ENCODE peak calls at places on chromosomes 1 and 21, in four cellular contexts. One of them, this sample, is unnamed.

GRCh38 chr1:157993179-157994080 is at the start of gene KIRREL1:
- DNase-seq in GM23338: peak; percentile 77
- DNase-seq in cardiac muscle cell: peak; percentile 86
- DNase-seq in heart left ventricle: peak; percentile 77
- DNase-seq in this sample: peak; percentile 44

GRCh38 chr1:228734881-228735801 is at the start of gene RHOU:
- DNase-seq in GM23338: peak; percentile 67
- DNase-seq in cardiac muscle cell: peak; percentile 86
- DNase-seq in heart left ventricle: peak; percentile 80
- DNase-seq in this sample: peak; percentile 74

GRCh38 chr1:224498574-224499170 is 64.1 kb upstream of the WDR26 start:
- DNase-seq in GM23338: peak; percentile 96
- DNase-seq in cardiac muscle cell: peak; percentile 81
- DNase-seq in heart left ventricle: no peak
- DNase-seq in this sample: peak; percentile 12

GRCh38 chr1:236922190-236922589 is 82.1 kb downstream of the MT1HL1 start:
- DNase-seq in GM23338: no peak
- DNase-seq in cardiac muscle cell: no peak
- DNase-seq in heart left ventricle: no peak
- DNase-seq in this sample: no peak

GRCh38 chr1:206604861-206605260 is 7.4 kb downstream of the EIF2D start:
- DNase-seq in GM23338: no peak
- DNase-seq in cardiac muscle cell: no peak
- DNase-seq in heart left ventricle: no peak
- DNase-seq in this sample: no peak

GRCh38 chr1:180168786-180169640 is 14.3 kb downstream of the QSOX1 start:
- DNase-seq in GM23338: peak; percentile 88
- DNase-seq in cardiac muscle cell: peak; percentile 53
- DNase-seq in heart left ventricle: no peak
- DNase-seq in this sample: peak; percentile 50

GRCh38 chr1:110206261-110206660 is 3.9 kb upstream of the KCNC4 start:
- DNase-seq in GM23338: no peak
- DNase-seq in cardiac muscle cell: no peak
- DNase-seq in heart left ventricle: no peak
- DNase-seq in this sample: no peak

GRCh38 chr1:197003132-197003531 is 25.8 kb downstream of the CFHR5 start:
- DNase-seq in GM23338: no peak
- DNase-seq in cardiac muscle cell: no peak
- DNase-seq in heart left ventricle: no peak
- DNase-seq in this sample: no peak

GRCh38 chr1:107009286-107009685 is 47.2 kb upstream of the PRMT6 start:
- DNase-seq in GM23338: no peak
- DNase-seq in cardiac muscle cell: peak; percentile 0
- DNase-seq in heart left ventricle: no peak
- DNase-seq in this sample: no peak

GRCh38 chr1:205073511-205073910 is 10.7 kb downstream of the TMEM81 start:
- DNase-seq in GM23338: no peak
- DNase-seq in cardiac muscle cell: no peak
- DNase-seq in heart left ventricle: no peak
- DNase-seq in this sample: no peak

GRCh38 chr1:189939967-189940366 is 537.7 kb downstream of the BRINP3 start:
- DNase-seq in GM23338: no peak
- DNase-seq in cardiac muscle cell: peak; percentile 50
- DNase-seq in heart left ventricle: no peak
- DNase-seq in this sample: no peak

GRCh38 chr21:14070049-14070893 is 140.5 kb downstream of the LIPI start:
- DNase-seq in GM23338: peak; percentile 27
- DNase-seq in cardiac muscle cell: no peak
- DNase-seq in heart left ventricle: no peak
- DNase-seq in this sample: no peak

GRCh38 chr1:187157115-187157514 is 328.4 kb downstream of the PLA2G4A start:
- DNase-seq in GM23338: no peak
- DNase-seq in cardiac muscle cell: no peak
- DNase-seq in heart left ventricle: no peak
- DNase-seq in this sample: no peak

GRCh38 chr1:233121947-233122559 is 171.6 kb downstream of the NTPCR start:
- DNase-seq in GM23338: no peak
- DNase-seq in cardiac muscle cell: peak; percentile 63
- DNase-seq in heart left ventricle: no peak
- DNase-seq in this sample: no peak

GRCh38 chr1:17564458-17565393 is 25.2 kb downstream of the ARHGEF10L start:
- DNase-seq in GM23338: no peak
- DNase-seq in cardiac muscle cell: no peak
- DNase-seq in heart left ventricle: no peak
- DNase-seq in this sample: peak; percentile 73

GRCh38 chr1:228151170-228151513 is 1.4 kb downstream of the GJC2 start:
- DNase-seq in GM23338: no peak
- DNase-seq in cardiac muscle cell: no peak
- DNase-seq in heart left ventricle: peak; percentile 5
- DNase-seq in this sample: no peak

GRCh38 chr21:46124926-46125845 is 27.3 kb downstream of the COL6A2 start:
- DNase-seq in GM23338: no peak
- DNase-seq in cardiac muscle cell: no peak
- DNase-seq in heart left ventricle: peak; percentile 8
- DNase-seq in this sample: no peak

GRCh38 chr1:110229348-110230001 is 19.4 kb downstream of the KCNC4 start:
- DNase-seq in GM23338: peak; percentile 42
- DNase-seq in cardiac muscle cell: peak; percentile 49
- DNase-seq in heart left ventricle: no peak
- DNase-seq in this sample: no peak

GRCh38 chr1:161440312-161440894 is 64.9 kb upstream of the FCGR2A start:
- DNase-seq in GM23338: peak; percentile 89
- DNase-seq in cardiac muscle cell: peak; percentile 45
- DNase-seq in heart left ventricle: peak; percentile 48
- DNase-seq in this sample: no peak

GRCh38 chr1:50697440-50698421 is 262.3 kb downstream of the FAF1 start:
- DNase-seq in GM23338: no peak
- DNase-seq in cardiac muscle cell: peak; percentile 40
- DNase-seq in heart left ventricle: no peak
- DNase-seq in this sample: no peak

GRCh38 chr1:53484705-53485477 is 25.7 kb downstream of the DMRTB1 start:
- DNase-seq in GM23338: no peak
- DNase-seq in cardiac muscle cell: no peak
- DNase-seq in heart left ventricle: no peak
- DNase-seq in this sample: no peak

GRCh38 chr1:53070621-53071020 is 8.6 kb downstream of the PODN start:
- DNase-seq in GM23338: no peak
- DNase-seq in cardiac muscle cell: no peak
- DNase-seq in heart left ventricle: no peak
- DNase-seq in this sample: no peak

DNA sequence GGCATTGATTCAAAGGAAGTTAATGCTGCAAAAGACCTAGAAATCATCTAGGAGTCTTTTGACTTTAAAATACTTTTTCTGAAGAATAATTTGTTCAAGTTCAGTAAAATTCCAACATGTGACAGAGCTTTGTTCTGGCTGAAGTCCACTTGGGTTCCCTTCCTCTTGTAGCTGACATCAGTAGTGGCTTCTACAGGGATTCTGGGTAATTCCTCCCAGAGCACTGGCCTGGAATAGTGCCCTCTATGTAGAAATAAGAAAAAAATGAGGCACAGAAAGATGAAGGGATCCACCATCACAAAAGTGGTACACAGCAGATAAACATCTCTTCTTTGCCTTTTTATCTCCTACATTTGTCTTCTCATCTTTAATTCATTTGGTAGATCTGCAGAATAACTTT is 548.1 kb downstream of the LTN1 start:
- DNase-seq in GM23338: no peak
- DNase-seq in cardiac muscle cell: no peak
- DNase-seq in heart left ventricle: no peak
- DNase-seq in this sample: no peak
- H3K4me1 ChIP-seq in GM23338: no peaks in the 10 kb centered on the region
- H3K4me1 ChIP-seq in cardiac muscle cell: no peaks in the 10 kb centered on the region
- H3K4me1 ChIP-seq in heart left ventricle: no peaks in the 10 kb centered on the region
- H3K4me1 ChIP-seq in this sample: no peaks in the 10 kb centered on the region

GRCh38 chr1:154347961-154348360 is 22.6 kb downstream of the ATP8B2 start:
- DNase-seq in GM23338: no peak
- DNase-seq in cardiac muscle cell: peak; percentile 75
- DNase-seq in heart left ventricle: no peak
- DNase-seq in this sample: no peak
- H3K4me1 ChIP-seq in GM23338: peaks cover 2% of the 10 kb centered on the region
- H3K4me1 ChIP-seq in cardiac muscle cell: peaks cover 6% of the 10 kb centered on the region
- H3K4me1 ChIP-seq in heart left ventricle: peaks cover 10% of the 10 kb centered on the region
- H3K4me1 ChIP-seq in this sample: peaks cover 6% of the 10 kb centered on the region

DNA sequence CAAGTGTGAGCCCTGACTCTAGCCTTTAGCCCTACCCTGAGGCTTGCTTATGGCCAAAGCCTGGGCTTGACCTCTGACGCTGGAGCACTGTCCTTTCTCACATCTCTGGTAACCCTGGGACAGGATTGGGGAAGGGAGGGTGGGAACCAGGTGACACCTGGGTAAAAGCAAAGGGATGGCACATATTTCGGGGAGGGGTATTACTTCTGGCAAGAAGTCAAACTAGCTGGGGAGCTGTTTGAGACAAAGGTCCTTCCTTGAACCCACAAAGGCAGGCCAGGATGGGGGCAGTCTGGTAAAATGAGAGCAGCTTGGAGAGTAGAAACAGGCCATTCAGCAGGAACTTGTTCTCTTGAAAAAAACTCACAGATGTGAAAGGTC is 2.0 kb downstream of the MOB3C start:
- DNase-seq in GM23338: no peak
- DNase-seq in cardiac muscle cell: no peak
- DNase-seq in heart left ventricle: no peak
- DNase-seq in this sample: no peak
- H3K4me1 ChIP-seq in GM23338: peaks cover 34% of the 10 kb centered on the region
- H3K4me1 ChIP-seq in cardiac muscle cell: peaks cover 13% of the 10 kb centered on the region
- H3K4me1 ChIP-seq in heart left ventricle: peaks cover 51% of the 10 kb centered on the region
- H3K4me1 ChIP-seq in this sample: peaks cover 3% of the 10 kb centered on the region

GRCh38 chr1:45892068-45892785 is 88.8 kb downstream of the MAST2 start:
- DNase-seq in GM23338: no peak
- DNase-seq in cardiac muscle cell: peak; percentile 88
- DNase-seq in heart left ventricle: peak; percentile 40
- DNase-seq in this sample: peak; percentile 8

GRCh38 chr1:45887156-45887842 is 83.9 kb downstream of the MAST2 start:
- DNase-seq in GM23338: no peak
- DNase-seq in cardiac muscle cell: no peak
- DNase-seq in heart left ventricle: no peak
- DNase-seq in this sample: no peak

GRCh38 chr1:45891087-45891486 is 87.7 kb downstream of the MAST2 start:
- DNase-seq in GM23338: no peak
- DNase-seq in cardiac muscle cell: no peak
- DNase-seq in heart left ventricle: no peak
- DNase-seq in this sample: no peak

GRCh38 chr1:45886229-45886628 is 82.8 kb downstream of the MAST2 start:
- DNase-seq in GM23338: no peak
- DNase-seq in cardiac muscle cell: no peak
- DNase-seq in heart left ventricle: no peak
- DNase-seq in this sample: no peak

DNA sequence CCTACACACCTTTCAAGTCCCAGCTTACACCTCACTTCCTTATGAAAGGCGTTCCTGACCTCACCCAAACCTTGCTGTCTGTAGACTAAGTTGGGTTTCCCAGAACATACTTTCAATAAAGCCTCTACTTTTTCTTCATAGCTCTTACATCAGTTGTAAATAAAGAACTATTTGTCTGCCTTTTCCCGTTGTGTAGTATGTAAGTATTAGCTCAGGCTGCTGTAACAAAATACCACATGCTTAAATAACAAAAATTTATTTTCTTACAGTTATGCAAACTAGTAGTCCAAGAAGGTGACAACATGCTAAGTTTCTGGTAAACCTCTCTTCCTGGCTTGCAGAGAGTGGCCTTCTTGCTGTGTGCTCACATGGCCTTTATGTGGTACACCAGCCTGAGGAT is 86.7 kb downstream of the MAST2 start:
- DNase-seq in GM23338: no peak
- DNase-seq in cardiac muscle cell: no peak
- DNase-seq in heart left ventricle: no peak
- DNase-seq in this sample: no peak
- H3K4me1 ChIP-seq in GM23338: no peaks in the 10 kb centered on the region
- H3K4me1 ChIP-seq in cardiac muscle cell: peaks cover 17% of the 10 kb centered on the region
- H3K4me1 ChIP-seq in heart left ventricle: no peaks in the 10 kb centered on the region
- H3K4me1 ChIP-seq in this sample: no peaks in the 10 kb centered on the region

DNA sequence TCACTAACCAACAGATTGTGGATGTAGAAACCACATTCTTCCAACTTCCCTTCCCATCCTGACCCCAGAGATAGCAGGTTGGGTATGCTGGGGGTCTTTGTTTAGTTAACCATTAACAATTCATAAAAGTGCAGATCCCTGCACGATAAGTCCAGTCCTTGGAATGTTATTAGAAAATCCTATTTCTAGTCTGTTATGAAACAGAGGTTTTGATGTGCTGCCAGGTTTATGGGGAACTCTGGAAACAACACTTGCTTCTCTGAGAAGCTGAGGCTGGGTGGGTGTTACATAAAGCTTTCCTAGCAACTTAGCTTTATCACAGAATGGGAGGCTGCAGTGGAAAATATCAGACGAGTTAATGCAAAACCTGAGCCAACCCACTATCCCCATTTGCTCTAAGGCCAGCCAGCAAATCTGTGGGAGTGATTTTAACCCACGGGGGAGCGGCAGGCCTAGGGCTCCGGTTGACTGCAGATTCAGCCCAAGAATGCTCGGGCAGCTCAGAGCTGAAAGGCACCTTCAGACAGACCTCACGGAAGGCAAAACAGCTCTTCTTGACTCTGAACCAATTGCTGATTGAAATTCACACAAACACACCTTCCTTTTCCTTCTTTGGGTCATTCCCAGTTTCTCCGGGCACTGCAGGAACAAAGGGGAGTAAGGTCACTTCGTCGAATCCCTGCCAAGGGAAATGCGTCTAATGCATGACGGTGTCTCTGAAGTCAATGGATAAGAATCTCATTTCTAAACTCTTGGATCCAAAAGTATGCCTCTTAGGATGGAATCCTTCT is 111.7 kb upstream of the IRF2BP2 start:
- DNase-seq in GM23338: no peak
- DNase-seq in cardiac muscle cell: peak; percentile 98
- DNase-seq in heart left ventricle: peak; percentile 82
- DNase-seq in this sample: peak; percentile 62
- H3K4me1 ChIP-seq in GM23338: peaks cover 31% of the 10 kb centered on the region
- H3K4me1 ChIP-seq in cardiac muscle cell: peaks cover 81% of the 10 kb centered on the region
- H3K4me1 ChIP-seq in heart left ventricle: peaks cover 82% of the 10 kb centered on the region
- H3K4me1 ChIP-seq in this sample: peaks cover 42% of the 10 kb centered on the region

GRCh38 chr21:44989943-44990780 is 50.3 kb downstream of the SLX9 start:
- DNase-seq in GM23338: no peak
- DNase-seq in cardiac muscle cell: no peak
- DNase-seq in heart left ventricle: no peak
- DNase-seq in this sample: no peak

GRCh38 chr21:44990921-44991320 is 51.1 kb downstream of the SLX9 start:
- DNase-seq in GM23338: no peak
- DNase-seq in cardiac muscle cell: no peak
- DNase-seq in heart left ventricle: no peak
- DNase-seq in this sample: no peak

GRCh38 chr21:44988607-44989537 is 49.0 kb downstream of the SLX9 start:
- DNase-seq in GM23338: no peak
- DNase-seq in cardiac muscle cell: no peak
- DNase-seq in heart left ventricle: no peak
- DNase-seq in this sample: no peak

GRCh38 chr21:44987886-44988606 is 48.2 kb downstream of the SLX9 start:
- DNase-seq in GM23338: no peak
- DNase-seq in cardiac muscle cell: no peak
- DNase-seq in heart left ventricle: no peak
- DNase-seq in this sample: no peak

DNA sequence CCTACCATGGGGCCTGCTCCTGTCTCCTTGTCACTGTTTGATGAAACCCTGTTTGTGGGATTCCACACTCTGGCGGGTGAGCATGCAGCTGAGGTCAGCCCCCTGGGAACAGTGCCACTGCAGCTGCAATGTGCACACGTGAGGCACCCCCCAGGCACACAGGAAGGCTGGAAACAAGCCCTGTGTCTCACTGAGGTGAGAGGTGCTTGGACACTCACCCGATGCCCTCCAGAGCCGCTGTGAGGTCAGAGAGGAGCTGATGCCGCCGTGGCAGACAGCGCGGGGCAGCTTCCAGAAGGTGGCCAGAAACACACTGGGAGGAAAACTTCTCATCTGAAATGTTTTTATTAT is 49.7 kb downstream of the SLX9 start:
- DNase-seq in GM23338: no peak
- DNase-seq in cardiac muscle cell: peak; percentile 55
- DNase-seq in heart left ventricle: no peak
- DNase-seq in this sample: no peak
- H3K4me1 ChIP-seq in GM23338: no peaks in the 10 kb centered on the region
- H3K4me1 ChIP-seq in cardiac muscle cell: peaks cover 27% of the 10 kb centered on the region
- H3K4me1 ChIP-seq in heart left ventricle: peaks cover 16% of the 10 kb centered on the region
- H3K4me1 ChIP-seq in this sample: no peaks in the 10 kb centered on the region